ENCODE peak calls at places on chromosomes 2 and 18, in nine cellular contexts. One of them, this sample, is unnamed.

GRCh38 chr2:190695739-190696138 is 46.9 kb downstream of the NAB1 start:
- DNase-seq in nucleus accumbens: no peak
- DNase-seq in EL: peak
- DNase-seq in left ventricle myocardium inferior: no peak
- DNase-seq in SW480: peak
- DNase-seq in fibroblast of the conjunctiva: no peak
- DNase-seq in GM23248: peak
- DNase-seq in progenitor cell of endocrine pancreas: no peak
- DNase-seq in GM10248: no peak
- DNase-seq in this sample: peak

GRCh38 chr18:78192044-78192443 is 787.6 kb upstream of the SALL3 start:
- DNase-seq in nucleus accumbens: peak
- DNase-seq in EL: no peak
- DNase-seq in left ventricle myocardium inferior: no peak
- DNase-seq in SW480: peak
- DNase-seq in fibroblast of the conjunctiva: no peak
- DNase-seq in GM23248: no peak
- DNase-seq in progenitor cell of endocrine pancreas: no peak
- DNase-seq in GM10248: no peak
- DNase-seq in this sample: no peak

GRCh38 chr2:61763605-61764034 is 90.2 kb downstream of the FAM161A start:
- DNase-seq in nucleus accumbens: peak
- DNase-seq in EL: peak
- DNase-seq in left ventricle myocardium inferior: peak
- DNase-seq in SW480: peak
- DNase-seq in fibroblast of the conjunctiva: peak
- DNase-seq in GM23248: peak
- DNase-seq in progenitor cell of endocrine pancreas: no peak
- DNase-seq in GM10248: no peak
- DNase-seq in this sample: peak

GRCh38 chr2:197924483-197924882 is 120.1 kb downstream of the PLCL1 start:
- DNase-seq in nucleus accumbens: no peak
- DNase-seq in EL: no peak
- DNase-seq in left ventricle myocardium inferior: no peak
- DNase-seq in SW480: no peak
- DNase-seq in fibroblast of the conjunctiva: no peak
- DNase-seq in GM23248: no peak
- DNase-seq in progenitor cell of endocrine pancreas: no peak
- DNase-seq in GM10248: no peak
- DNase-seq in this sample: no peak

GRCh38 chr2:99524056-99524455 is 34.2 kb upstream of the REV1 start:
- DNase-seq in nucleus accumbens: no peak
- DNase-seq in EL: no peak
- DNase-seq in left ventricle myocardium inferior: no peak
- DNase-seq in SW480: no peak
- DNase-seq in fibroblast of the conjunctiva: no peak
- DNase-seq in GM23248: no peak
- DNase-seq in progenitor cell of endocrine pancreas: no peak
- DNase-seq in GM10248: no peak
- DNase-seq in this sample: no peak

GRCh38 chr2:225318440-225318839 is 81.1 kb upstream of the NYAP2 start:
- DNase-seq in nucleus accumbens: no peak
- DNase-seq in EL: no peak
- DNase-seq in left ventricle myocardium inferior: no peak
- DNase-seq in SW480: no peak
- DNase-seq in fibroblast of the conjunctiva: no peak
- DNase-seq in GM23248: no peak
- DNase-seq in progenitor cell of endocrine pancreas: no peak
- DNase-seq in GM10248: no peak
- DNase-seq in this sample: no peak

GRCh38 chr2:241799522-241800197 is 9.3 kb upstream of the NEU4 start:
- DNase-seq in nucleus accumbens: no peak
- DNase-seq in EL: no peak
- DNase-seq in left ventricle myocardium inferior: no peak
- DNase-seq in SW480: no peak
- DNase-seq in fibroblast of the conjunctiva: no peak
- DNase-seq in GM23248: no peak
- DNase-seq in progenitor cell of endocrine pancreas: no peak
- DNase-seq in GM10248: peak
- DNase-seq in this sample: no peak

GRCh38 chr2:7953184-7953583 is 728.7 kb upstream of the ID2 start:
- DNase-seq in nucleus accumbens: no peak
- DNase-seq in EL: no peak
- DNase-seq in left ventricle myocardium inferior: no peak
- DNase-seq in SW480: no peak
- DNase-seq in fibroblast of the conjunctiva: no peak
- DNase-seq in GM23248: no peak
- DNase-seq in progenitor cell of endocrine pancreas: no peak
- DNase-seq in GM10248: no peak
- DNase-seq in this sample: no peak